ENCODE peak calls at places on chromosomes 16 and 17, in eight cellular contexts. E, U, Y, Q, D, F, M and T are unnamed samples.

GRCh38 chr16:58755989-58756649 is 22.0 kb upstream of the GOT2 start:
- DNase-seq in E (peak; percentile 70), U (peak; percentile 75), Y (peak; percentile 58), Q (peak; percentile 91), D (peak; percentile 64), F (peak; percentile 40), M (peak; percentile 94), T (peak; percentile 80)

GRCh38 chr17:27919120-27919519 is 26.0 kb upstream of the LYRM9 start:
- DNase-seq in E (no peak), U (no peak), Y (no peak), Q (no peak), D (peak; percentile 4), F (no peak), M (no peak), T (no peak)

GRCh38 chr17:67434061-67434525 is 57.0 kb downstream of the PITPNC1 start:
- DNase-seq in E (no peak), U (peak; percentile 57), Y (no peak), Q (no peak), D (no peak), F (no peak), M (no peak), T (no peak)

GRCh38 chr16:56824335-56824734 is 40.7 kb upstream of the SLC12A3 start:
- DNase-seq in E (peak; percentile 39), U (peak; percentile 35), Y (no peak), Q (peak; percentile 52), D (peak; percentile 18), F (no peak), M (no peak), T (peak; percentile 14)

GRCh38 chr16:52591441-52592215 is 44.7 kb upstream of the TOX3 start:
- DNase-seq in E (no peak), U (no peak), Y (no peak), Q (no peak), D (no peak), F (no peak), M (no peak), T (no peak)

GRCh38 chr16:12639044-12639443 is 164.6 kb downstream of the CPPED1 start:
- DNase-seq in E (no peak), U (no peak), Y (no peak), Q (no peak), D (peak; percentile 54), F (no peak), M (peak; percentile 41), T (no peak)

GRCh38 chr17:17385502-17385901 is 82.3 kb downstream of the NT5M start:
- DNase-seq in E (no peak), U (peak; percentile 53), Y (no peak), Q (peak; percentile 40), D (no peak), F (no peak), M (no peak), T (peak; percentile 88)

GRCh38 chr16:21599158-21599993 is at the start of gene METTL9:
- DNase-seq in E (peak; percentile 87), U (peak; percentile 96), Y (peak; percentile 90), Q (peak; percentile 98), D (peak; percentile 94), F (peak; percentile 90), M (peak; percentile 98), T (peak; percentile 95)

GRCh38 chr17:2964028-2964356 is 99.4 kb downstream of the OR1D5 start:
- DNase-seq in E (no peak), U (no peak), Y (no peak), Q (no peak), D (no peak), F (no peak), M (no peak), T (no peak)

GRCh38 chr16:48462146-48462740 is 77.0 kb upstream of the SIAH1 start:
- DNase-seq in E (peak; percentile 25), U (no peak), Y (no peak), Q (no peak), D (peak; percentile 61), F (no peak), M (no peak), T (no peak)

GRCh38 chr16:11393366-11393765 is 48.1 kb downstream of the RMI2 start:
- DNase-seq in E (no peak), U (peak; percentile 19), Y (no peak), Q (no peak), D (no peak), F (no peak), M (no peak), T (no peak)

GRCh38 chr16:66129196-66129595 is 237.3 kb upstream of the CDH5 start:
- DNase-seq in E (no peak), U (no peak), Y (no peak), Q (no peak), D (no peak), F (no peak), M (no peak), T (peak; percentile 22)

GRCh38 chr17:9221231-9222180 is 200.2 kb downstream of the NTN1 start:
- DNase-seq in E (no peak), U (no peak), Y (no peak), Q (peak; percentile 44), D (no peak), F (no peak), M (no peak), T (no peak)

GRCh38 chr17:37361543-37361942 is 14.2 kb upstream of the C17orf78 start:
- DNase-seq in E (no peak), U (no peak), Y (no peak), Q (no peak), D (no peak), F (peak; percentile 37), M (no peak), T (peak; percentile 35)

GRCh38 chr16:89607453-89607852 is 6.0 kb upstream of the DPEP1 start:
- DNase-seq in E (no peak), U (no peak), Y (no peak), Q (no peak), D (no peak), F (no peak), M (no peak), T (no peak)
- H3K4me3 ChIP-seq in E (no peak overlapping the region), U (no peak overlapping the region), Y (no peak overlapping the region), Q (no peak overlapping the region), D (no peak overlapping the region), F (no peak overlapping the region), M (no peak overlapping the region), T (no peak overlapping the region)

GRCh38 chr17:82242977-82243647 is 14.3 kb downstream of the SLC16A3 start:
- DNase-seq in E (no peak), U (peak; percentile 86), Y (no peak), Q (no peak), D (peak; percentile 81), F (peak; percentile 77), M (no peak), T (no peak)

GRCh38 chr17:82241183-82241925 is 12.5 kb downstream of the SLC16A3 start:
- DNase-seq in E (no peak), U (peak; percentile 91), Y (no peak), Q (no peak), D (peak; percentile 64), F (peak; percentile 61), M (no peak), T (no peak)

GRCh38 chr17:82242698-82242976 is 13.8 kb downstream of the SLC16A3 start:
- DNase-seq in E (no peak), U (no peak), Y (no peak), Q (no peak), D (no peak), F (no peak), M (no peak), T (no peak)

GRCh38 chr17:82240506-82241182 is 11.8 kb downstream of the SLC16A3 start:
- DNase-seq in E (no peak), U (no peak), Y (no peak), Q (no peak), D (no peak), F (no peak), M (no peak), T (no peak)

GRCh38 chr17:82241926-82242697 is 13.3 kb downstream of the SLC16A3 start:
- DNase-seq in E (no peak), U (peak; percentile 70), Y (no peak), Q (no peak), D (peak; percentile 63), F (no peak), M (no peak), T (no peak)
- H3K4me3 ChIP-seq in E (peak overlapping the region; percentile 12), U (no peak overlapping the region), Y (no peak overlapping the region), Q (no peak overlapping the region), D (no peak overlapping the region), F (peak overlapping the region; percentile 33), M (no peak overlapping the region), T (no peak overlapping the region)

GRCh38 chr17:4908301-4908700 is 5.4 kb upstream of the CHRNE start:
- DNase-seq in E (no peak), U (no peak), Y (no peak), Q (peak; percentile 46), D (no peak), F (peak; percentile 81), M (no peak), T (no peak)

GRCh38 chr17:4903051-4903818 is at the start of gene CHRNE:
- DNase-seq in E (peak; percentile 58), U (peak; percentile 75), Y (peak; percentile 71), Q (peak; percentile 87), D (peak; percentile 68), F (peak; percentile 87), M (peak; percentile 89), T (peak; percentile 96)

GRCh38 chr17:4914009-4914408 is 11.1 kb upstream of the CHRNE start:
- DNase-seq in E (no peak), U (no peak), Y (no peak), Q (no peak), D (no peak), F (no peak), M (no peak), T (no peak)

GRCh38 chr17:4908711-4909496 is 6.0 kb upstream of the CHRNE start:
- DNase-seq in E (peak; percentile 86), U (peak; percentile 94), Y (peak; percentile 55), Q (peak; percentile 93), D (peak; percentile 83), F (peak; percentile 94), M (peak; percentile 88), T (peak; percentile 92)
- H3K4me3 ChIP-seq in E (no peak overlapping the region), U (no peak overlapping the region), Y (no peak overlapping the region), Q (no peak overlapping the region), D (no peak overlapping the region), F (peak overlapping the region; percentile 23), M (no peak overlapping the region), T (no peak overlapping the region)

GRCh38 chr17:42438600-42439567 is 15.8 kb upstream of the CAVIN1 start:
- DNase-seq in E (no peak), U (no peak), Y (no peak), Q (no peak), D (no peak), F (no peak), M (peak; percentile 73), T (peak; percentile 70)

GRCh38 chr17:42436401-42436800 is 13.3 kb upstream of the CAVIN1 start:
- DNase-seq in E (no peak), U (peak; percentile 60), Y (no peak), Q (no peak), D (peak; percentile 98), F (no peak), M (no peak), T (no peak)

DNA sequence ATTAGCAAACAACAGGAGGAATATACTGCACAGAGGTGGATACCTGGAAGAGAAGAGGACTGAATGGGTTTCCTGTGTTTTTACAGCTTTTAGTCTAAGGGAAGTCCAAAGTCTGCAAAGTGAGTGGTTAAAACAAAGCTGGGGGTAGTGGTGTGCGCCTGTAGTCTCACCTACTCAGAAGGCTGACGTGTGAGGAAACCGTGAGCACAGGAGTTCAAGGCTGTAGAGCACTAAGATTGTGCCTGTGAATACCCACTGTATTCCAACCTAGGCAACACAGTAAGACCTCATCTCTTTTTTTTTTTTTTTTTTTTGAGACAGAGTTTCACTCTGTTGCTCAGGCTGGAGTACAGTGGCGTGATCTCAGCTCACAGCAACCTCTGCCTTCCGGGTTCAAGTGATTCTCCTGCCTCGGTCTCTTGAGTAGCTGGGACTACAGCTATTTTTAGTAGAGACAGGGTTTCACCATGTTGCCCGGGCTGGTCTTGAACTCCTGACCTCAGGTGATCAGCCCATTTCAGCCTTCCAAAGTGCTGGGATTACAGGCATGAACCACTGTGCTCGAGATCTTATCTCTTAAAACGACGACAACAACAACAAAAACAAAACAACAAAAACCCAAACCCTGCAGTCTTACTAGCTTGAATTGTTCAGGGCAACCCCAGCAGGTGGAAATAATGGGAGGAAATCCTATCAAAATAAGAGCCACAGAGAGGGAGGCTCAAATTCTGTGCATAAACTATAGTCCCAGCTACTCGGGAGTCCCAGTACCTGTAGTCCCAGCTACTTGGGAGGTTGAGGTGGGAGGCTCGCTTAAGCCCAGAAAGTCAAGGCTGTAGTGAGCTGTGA is 16.7 kb upstream of the ATP6V0A1 start:
- DNase-seq in E (no peak), U (no peak), Y (no peak), Q (peak; percentile 29), D (no peak), F (no peak), M (no peak), T (no peak)
- H3K4me3 ChIP-seq in E (no peak overlapping the region), U (no peak overlapping the region), Y (no peak overlapping the region), Q (no peak overlapping the region), D (no peak overlapping the region), F (no peak overlapping the region), M (no peak overlapping the region), T (no peak overlapping the region)